ENCODE peak calls at places on chromosomes 3 and 15, in seven cellular contexts. U is activated CD4-positive, alpha-beta T cell treated with anti-CD3 and anti-CD28 coated beads, Interleukin-2, amount 50 U/mL, for 48 hours; V is Caco-2; M is activated naive CD4-positive, alpha-beta T cell; W is choroid plexus epithelial cell; K is MCF 10A; N is HT-29. P is an unnamed sample.

GRCh38 chr3:64150527-64151238 is 74.6 kb downstream of the PRICKLE2 start:
- DNase-seq in K (no peak), U (no peak), V (peak), N (peak), W (peak), M (no peak), P (no peak)

GRCh38 chr3:33318709-33319380 is 41.6 kb downstream of the FBXL2 start:
- DNase-seq in K (no peak), U (no peak), W (peak), N (peak), M (no peak), V (peak), P (no peak)

GRCh38 chr3:32177702-32178198 is 60.7 kb upstream of the CMTM8 start:
- DNase-seq in M (no peak), W (peak), U (peak), V (peak), K (peak), N (peak), P (no peak)

GRCh38 chr3:138491971-138492370 is 57.6 kb downstream of the ESYT3 start:
- DNase-seq in M (no peak), U (no peak), V (no peak), K (no peak), N (no peak), W (no peak), P (no peak)

GRCh38 chr3:24166518-24166917 is 221.4 kb downstream of the NR1D2 start:
- DNase-seq in M (no peak), N (no peak), W (no peak), V (no peak), U (no peak), K (no peak), P (no peak)

GRCh38 chr15:67035886-67036285 is 29.5 kb upstream of the SMAD3 start:
- DNase-seq in V (no peak), U (no peak), W (no peak), K (no peak), M (no peak), N (no peak), P (no peak)

GRCh38 chr3:110495201-110495927 is 576.3 kb upstream of the NECTIN3 start:
- DNase-seq in K (no peak), U (no peak), M (no peak), V (peak), W (no peak), N (peak), P (no peak)

GRCh38 chr3:33131328-33132018 is 17.7 kb downstream of the CRTAP start:
- DNase-seq in V (peak), U (peak), M (no peak), W (peak), K (peak), N (peak), P (peak)

GRCh38 chr3:22887664-22888291 is 315.3 kb upstream of the UBE2E2 start:
- DNase-seq in M (no peak), U (no peak), K (peak), N (peak), V (peak), W (peak), P (no peak)

GRCh38 chr3:159031280-159031679 is 229.4 kb downstream of the MFSD1 start:
- DNase-seq in V (no peak), K (no peak), U (no peak), W (no peak), M (no peak), N (no peak), P (no peak)

GRCh38 chr3:12975748-12976522 is 97.3 kb downstream of the IQSEC1 start:
- DNase-seq in W (no peak), U (no peak), N (no peak), M (no peak), V (no peak), K (no peak), P (no peak)

GRCh38 chr3:141360888-141361598 is 7.3 kb upstream of the ZBTB38 start:
- DNase-seq in W (peak), N (peak), V (peak), K (peak), M (no peak), U (no peak), P (no peak)

GRCh38 chr15:64070965-64071851 is 22.4 kb downstream of the CIAO2A start:
- DNase-seq in M (no peak), K (peak), V (no peak), W (peak), N (peak), U (no peak), P (no peak)

GRCh38 chr3:32401541-32402052 is 9.9 kb downstream of the CMTM7 start:
- DNase-seq in W (peak), V (peak), M (peak), N (peak), U (peak), K (peak), P (peak)

GRCh38 chr3:173913397-173913796 is 515.9 kb downstream of the NLGN1 start:
- DNase-seq in W (peak), K (no peak), V (no peak), M (no peak), N (no peak), U (no peak), P (no peak)

GRCh38 chr15:62991698-62992097 is 50.8 kb upstream of the TPM1 start:
- DNase-seq in U (no peak), M (no peak), K (no peak), V (no peak), N (no peak), W (no peak), P (no peak)

P was measured in cerebellar nuclear complex.